ENCODE peak calls at places on chromosomes 7 and 10, in eight cellular contexts. U is pancreas; L is SJSA1; F is effector memory CD4-positive, alpha-beta T cell; T is gastrocnemius medialis; Y is DND-41; W is Peyer's patch; C is brain microvascular endothelial cell. J is an unnamed sample. For H3K27me3, the result is how much of the 10 kb centered on the place peaks cover.

GRCh38 chr7:108455833-108456677 is at the start of gene NRCAM:
- DNase-seq in U (peak), L (no peak), F (no peak), T (no peak), Y (no peak), W (peak), C (no peak), J (no peak)

GRCh38 chr10:79023489-79024162 is 45.1 kb upstream of the ZMIZ1 start:
- DNase-seq in U (no peak), L (no peak), F (no peak), T (peak), Y (no peak), W (peak), C (no peak), J (no peak)

GRCh38 chr10:35822316-35822715 is 180.2 kb upstream of the FZD8 start:
- DNase-seq in U (peak), L (no peak), F (no peak), T (peak), Y (no peak), W (no peak), C (peak), J (no peak)

GRCh38 chr7:45910855-45911254 is 10.2 kb downstream of the IGFBP3 start:
- DNase-seq in U (no peak), L (no peak), F (no peak), T (no peak), Y (no peak), W (no peak), C (no peak), J (no peak)

GRCh38 chr7:144854839-144855424 is 19.1 kb upstream of the TPK1 start:
- DNase-seq in U (no peak), L (no peak), F (no peak), T (no peak), Y (no peak), W (no peak), C (peak), J (no peak)

GRCh38 chr10:79268100-79268670 is 79.1 kb upstream of the PPIF start:
- DNase-seq in U (no peak), L (no peak), F (no peak), T (no peak), Y (no peak), W (no peak), C (peak), J (no peak)

GRCh38 chr7:2208712-2209111 is 24.0 kb downstream of the MAD1L1 start:
- DNase-seq in U (no peak), L (no peak), F (no peak), T (no peak), Y (no peak), W (no peak), C (no peak), J (no peak)

GRCh38 chr7:46672861-46673260 is 751.8 kb upstream of the IGFBP3 start:
- DNase-seq in U (no peak), L (no peak), F (no peak), T (no peak), Y (no peak), W (no peak), C (no peak), J (no peak)

GRCh38 chr7:155533827-155534690 is 12.3 kb downstream of the CNPY1 start:
- DNase-seq in U (no peak), L (no peak), F (no peak), T (no peak), Y (peak), W (no peak), C (no peak), J (no peak)

GRCh38 chr10:15703167-15703880 is 16.4 kb downstream of the ITGA8 start:
- DNase-seq in U (no peak), L (no peak), F (no peak), T (no peak), Y (no peak), W (no peak), C (peak), J (no peak)

GRCh38 chr10:127119901-127120300 is 76.5 kb downstream of the INSYN2A start:
- DNase-seq in U (no peak), L (no peak), F (no peak), T (no peak), Y (no peak), W (no peak), C (no peak), J (no peak)

GRCh38 chr7:22319424-22320403 is 37.2 kb downstream of the RAPGEF5 start:
- DNase-seq in U (no peak), L (no peak), F (no peak), T (no peak), Y (no peak), W (no peak), C (no peak), J (no peak)

GRCh38 chr10:110651044-110651958 is 7.2 kb downstream of the RBM20 start:
- DNase-seq in U (no peak), L (peak), F (no peak), T (no peak), Y (peak), W (no peak), C (peak), J (peak)

GRCh38 chr7:93249749-93250148 is 17.6 kb downstream of the VPS50 start:
- DNase-seq in U (no peak), L (no peak), F (no peak), T (no peak), Y (no peak), W (no peak), C (peak), J (no peak)

GRCh38 chr10:4057725-4058513 is 272.9 kb upstream of the KLF6 start:
- DNase-seq in U (no peak), L (no peak), F (no peak), T (no peak), Y (no peak), W (no peak), C (no peak), J (no peak)

GRCh38 chr7:128846781-128847444 is 15.7 kb upstream of the ATP6V1F start:
- DNase-seq in U (no peak), L (no peak), F (no peak), T (no peak), Y (no peak), W (no peak), C (no peak), J (no peak)

GRCh38 chr10:35304649-35305048 is 31.7 kb upstream of the CCNY start:
- DNase-seq in U (no peak), L (no peak), F (no peak), T (no peak), Y (no peak), W (no peak), C (no peak), J (no peak)

GRCh38 chr7:91568138-91568537 is 303.9 kb downstream of the FZD1 start:
- DNase-seq in U (no peak), L (no peak), F (no peak), T (no peak), Y (no peak), W (no peak), C (no peak), J (no peak)

GRCh38 chr7:100859856-100860255 is 7.3 kb upstream of the TRIP6 start:
- DNase-seq in U (no peak), L (no peak), F (no peak), T (no peak), Y (no peak), W (no peak), C (no peak), J (no peak)

GRCh38 chr10:80204193-80204714 is 1.1 kb downstream of the ANXA11 start:
- DNase-seq in U (peak), L (no peak), F (no peak), T (no peak), Y (no peak), W (peak), C (no peak), J (no peak)

GRCh38 chr7:99324966-99325596 is 617 bp upstream of the ARPC1A start:
- DNase-seq in U (peak), L (no peak), F (no peak), T (no peak), Y (peak), W (no peak), C (no peak), J (no peak)

GRCh38 chr10:43235070-43235900 is 31.6 kb downstream of the RASGEF1A start:
- DNase-seq in U (no peak), L (peak), F (no peak), T (no peak), Y (no peak), W (peak), C (no peak), J (no peak)

GRCh38 chr10:88991161-88991899 is 732 bp downstream of the FAS start:
- DNase-seq in U (peak), L (peak), F (peak), T (peak), Y (peak), W (peak), C (peak), J (no peak)

GRCh38 chr10:42734537-42734936 is 48.1 kb upstream of the BMS1 start:
- DNase-seq in U (peak), L (no peak), F (no peak), T (no peak), Y (peak), W (no peak), C (no peak), J (no peak)

GRCh38 chr7:45699726-45700390 is 125.7 kb downstream of the ADCY1 start:
- DNase-seq in U (no peak), L (peak), F (no peak), T (no peak), Y (no peak), W (no peak), C (no peak), J (no peak)

GRCh38 chr10:21174670-21175495 is 277.8 kb upstream of the NEBL start:
- DNase-seq in U (no peak), L (no peak), F (no peak), T (no peak), Y (no peak), W (no peak), C (no peak), J (no peak)

GRCh38 chr10:31999261-31999660 is 57.0 kb downstream of the KIF5B start:
- DNase-seq in U (no peak), L (no peak), F (no peak), T (no peak), Y (no peak), W (no peak), C (no peak), J (no peak)

GRCh38 chr10:1107679-1108078 is 51.5 kb downstream of the WDR37 start:
- DNase-seq in U (no peak), L (no peak), F (no peak), T (no peak), Y (no peak), W (peak), C (no peak), J (no peak)

GRCh38 chr10:81116990-81117389 is 579.3 kb downstream of the SH2D4B start:
- DNase-seq in U (no peak), L (no peak), F (no peak), T (no peak), Y (no peak), W (no peak), C (no peak), J (no peak)

GRCh38 chr10:88456730-88457129 is 126.4 kb downstream of the RNLS start:
- DNase-seq in U (no peak), L (no peak), F (no peak), T (no peak), Y (no peak), W (no peak), C (no peak), J (peak)

GRCh38 chr7:130305677-130306076 is 12.7 kb downstream of the CPA4 start:
- DNase-seq in U (no peak), L (no peak), F (no peak), T (no peak), Y (no peak), W (no peak), C (no peak), J (no peak)

GRCh38 chr7:142391191-142391992 is 133.5 kb upstream of the PRSS58 start:
- DNase-seq in U (peak), L (no peak), F (peak), T (no peak), Y (peak), W (no peak), C (peak), J (no peak)

GRCh38 chr10:108566216-108567107 is 1356.8 kb downstream of the XPNPEP1 start:
- DNase-seq in U (no peak), L (no peak), F (no peak), T (no peak), Y (no peak), W (no peak), C (no peak), J (no peak)

GRCh38 chr7:44986218-44987053 is 7.6 kb upstream of the MYO1G start:
- DNase-seq in U (peak), L (peak), F (peak), T (peak), Y (peak), W (peak), C (peak), J (peak)

DNA sequence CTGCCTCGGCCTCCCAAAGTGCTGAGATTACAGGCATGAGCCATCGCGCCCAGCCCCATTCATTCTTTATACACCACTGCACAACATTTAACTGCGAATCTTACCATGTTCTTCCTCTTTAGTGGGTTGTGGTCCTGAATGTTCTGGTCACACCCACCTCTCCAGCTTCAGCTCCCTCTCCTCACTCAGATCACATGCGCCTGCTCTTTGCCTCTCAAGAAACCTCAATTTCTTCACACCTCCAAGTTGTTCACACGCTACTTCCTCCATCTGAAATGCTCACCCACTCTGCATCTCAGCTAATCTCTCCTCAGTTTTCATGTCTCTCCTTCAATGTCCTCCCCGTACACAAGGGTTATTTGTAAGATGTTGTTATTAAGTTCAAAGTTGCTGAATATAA is 2.4 kb upstream of the PRR15 start:
- DNase-seq in U (no peak), L (no peak), F (no peak), T (no peak), Y (no peak), W (no peak), C (no peak), J (no peak)
- H3K27me3 ChIP-seq in U (under half), L (half or more), F (under half), T (under half), Y (under half), W (under half), C (under half), J (under half)

GRCh38 chr10:129593953-129594352 is 126.9 kb downstream of the MGMT start:
- DNase-seq in U (no peak), L (no peak), F (no peak), T (no peak), Y (no peak), W (no peak), C (no peak), J (no peak)
- H3K27me3 ChIP-seq in U (under half), L (under half), F (under half), T (under half), Y (under half), W (under half), C (under half), J (under half)

GRCh38 chr10:101071266-101071884 is 9.6 kb downstream of the KAZALD1 start:
- DNase-seq in U (no peak), L (no peak), F (no peak), T (no peak), Y (no peak), W (no peak), C (no peak), J (no peak)
- H3K27me3 ChIP-seq in U (under half), L (under half), F (under half), T (under half), Y (under half), W (under half), C (under half), J (under half)

GRCh38 chr7:149496642-149497391 is 792 bp downstream of the ZNF746 start:
- DNase-seq in U (peak), L (peak), F (peak), T (no peak), Y (peak), W (peak), C (peak), J (no peak)

GRCh38 chr7:149497467-149498261 is at the start of gene ZNF746:
- DNase-seq in U (peak), L (peak), F (peak), T (peak), Y (peak), W (peak), C (peak), J (peak)

GRCh38 chr7:149500910-149501309 is 3.3 kb upstream of the ZNF746 start:
- DNase-seq in U (no peak), L (no peak), F (no peak), T (no peak), Y (no peak), W (no peak), C (no peak), J (no peak)

GRCh38 chr7:149501651-149502050 is 4.0 kb upstream of the ZNF746 start:
- DNase-seq in U (no peak), L (no peak), F (no peak), T (no peak), Y (no peak), W (no peak), C (no peak), J (no peak)

GRCh38 chr7:149500201-149500600 is 2.6 kb upstream of the ZNF746 start:
- DNase-seq in U (no peak), L (no peak), F (no peak), T (no peak), Y (no peak), W (no peak), C (no peak), J (no peak)
- H3K27me3 ChIP-seq in U (under half), L (under half), F (under half), T (under half), Y (under half), W (under half), C (under half), J (under half)

GRCh38 chr10:75406158-75407065 is 4.8 kb upstream of the ZNF503 start:
- DNase-seq in U (no peak), L (no peak), F (no peak), T (no peak), Y (no peak), W (no peak), C (no peak), J (no peak)

GRCh38 chr10:75408512-75408881 is 6.9 kb upstream of the ZNF503 start:
- DNase-seq in U (no peak), L (no peak), F (no peak), T (no peak), Y (no peak), W (no peak), C (no peak), J (no peak)

GRCh38 chr10:75407296-75407715 is 5.7 kb upstream of the ZNF503 start:
- DNase-seq in U (no peak), L (no peak), F (no peak), T (no peak), Y (no peak), W (no peak), C (no peak), J (no peak)

GRCh38 chr10:75408911-75409885 is 7.6 kb upstream of the ZNF503 start:
- DNase-seq in U (peak), L (peak), F (no peak), T (peak), Y (no peak), W (peak), C (no peak), J (no peak)

DNA sequence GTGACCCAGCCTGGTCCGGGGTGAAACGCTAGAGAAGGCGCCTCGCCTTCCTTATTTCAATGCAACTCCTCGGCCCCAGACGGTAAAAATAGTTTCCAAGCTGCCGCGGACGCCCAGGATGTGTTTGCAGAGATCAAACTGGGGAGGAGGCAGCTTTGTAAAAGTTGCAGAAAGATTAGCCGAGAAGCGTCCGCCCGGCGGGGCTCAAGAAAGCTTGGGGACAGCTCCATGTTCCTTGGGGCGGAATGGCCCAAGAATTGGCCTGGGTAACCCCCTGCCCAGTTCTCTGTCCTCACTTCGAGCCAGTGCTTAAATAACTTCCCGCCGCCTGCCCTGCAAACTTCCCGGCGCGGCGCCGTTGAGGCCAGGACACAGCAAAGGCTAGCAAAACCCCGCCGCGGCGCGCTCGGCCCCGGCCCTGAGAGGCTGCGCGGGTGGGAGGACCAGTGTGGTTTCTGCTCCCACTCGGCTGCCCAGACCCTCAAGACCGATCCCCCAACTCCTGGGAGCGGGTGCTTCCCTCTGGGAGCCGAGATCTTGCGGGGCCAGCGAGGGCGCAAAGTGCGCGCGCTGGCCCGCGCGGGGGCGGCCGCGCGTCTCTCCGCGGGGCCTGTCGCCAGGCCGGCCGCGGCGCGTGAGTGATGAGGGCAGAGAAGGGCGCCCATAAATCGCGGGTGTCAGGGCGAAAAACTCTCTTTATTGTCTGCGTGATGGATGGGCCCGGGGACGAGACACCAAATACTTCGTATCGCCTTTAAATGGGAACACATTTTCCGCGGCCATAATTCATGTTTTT is 6.3 kb upstream of the ZNF503 start:
- DNase-seq in U (peak), L (no peak), F (no peak), T (no peak), Y (no peak), W (no peak), C (no peak), J (no peak)
- H3K27me3 ChIP-seq in U (under half), L (under half), F (half or more), T (under half), Y (under half), W (under half), C (half or more), J (half or more)

GRCh38 chr7:157528785-157529341 is 192.1 kb downstream of the DNAJB6 start:
- DNase-seq in U (no peak), L (peak), F (no peak), T (no peak), Y (peak), W (no peak), C (no peak), J (no peak)
- H3K27me3 ChIP-seq in U (under half), L (under half), F (under half), T (under half), Y (under half), W (under half), C (under half), J (under half)

DNA sequence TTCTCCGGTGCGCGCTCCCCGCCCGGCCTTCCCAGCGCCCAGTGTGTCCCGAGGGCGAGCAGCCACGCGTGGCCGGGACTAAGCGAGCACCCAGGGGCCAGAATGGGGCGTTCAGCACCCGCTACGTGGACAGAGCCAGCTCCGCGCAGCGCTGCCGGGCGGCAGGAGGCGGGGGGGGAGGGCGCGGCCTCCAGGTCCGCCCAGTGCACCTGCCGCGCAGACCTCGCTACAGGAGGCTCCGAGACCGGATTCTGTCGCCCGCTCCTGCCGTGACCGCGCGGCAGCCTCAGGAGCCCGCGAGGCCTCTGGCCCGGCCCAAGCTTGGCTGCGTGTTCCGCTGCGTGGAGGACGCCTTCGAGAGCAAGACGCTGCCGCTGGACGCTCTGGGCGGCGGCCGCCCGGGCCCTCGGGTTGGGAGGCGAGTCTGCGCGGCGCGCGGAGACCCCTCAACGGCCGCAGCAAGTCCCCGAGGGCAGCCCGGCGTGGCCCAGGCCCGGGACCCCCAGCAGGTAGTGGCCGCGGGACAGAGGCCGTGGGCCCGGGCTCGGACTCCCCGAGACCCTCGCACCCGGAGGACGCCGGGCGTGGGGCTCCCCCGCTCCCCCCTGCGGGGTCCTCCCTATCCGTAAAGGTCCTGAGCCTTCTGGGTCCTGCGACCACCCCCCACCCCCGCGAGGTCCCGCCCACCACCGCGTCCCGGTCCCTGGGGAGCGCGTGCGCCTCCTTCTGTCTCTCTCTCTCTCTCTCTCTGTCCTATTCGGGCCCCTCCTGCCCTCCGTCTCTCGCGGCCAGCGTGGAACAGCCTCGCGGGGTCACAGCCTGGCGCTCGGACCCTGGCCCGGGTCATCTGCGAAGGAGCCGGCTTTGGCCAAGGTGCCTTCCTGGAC is 904 bp upstream of the DPYSL4 start:
- DNase-seq in U (peak), L (no peak), F (peak), T (no peak), Y (no peak), W (peak), C (no peak), J (no peak)
- H3K27me3 ChIP-seq in U (under half), L (under half), F (under half), T (under half), Y (under half), W (under half), C (under half), J (under half)

J was measured in AG04450.